ENCODE peak calls at places on chromosomes 3 and 15, in ten cellular contexts. H is activated CD4-positive, alpha-beta T cell treated with anti-CD3 and anti-CD28 coated beads, Interleukin-2, amount 50 U/mL, for 48 hours; A is A172; Y is endothelial cell; L is GM20000; Q is kidney; Z is stimulated activated CD4-positive, alpha-beta T cell treated with anti-CD3 and anti-CD28 coated beads, Interleukin-2, amount 100 ng/mL, for 48 hours; G is mesothelial cell of epicardium; M is A673; O is GM19239. T is an unnamed sample.

GRCh38 chr3:190552969-190553759 is 39.3 kb downstream of the IL1RAP start:
- DNase-seq in H (no peak), A (no peak), Y (peak), L (no peak), Q (no peak), Z (no peak), G (no peak), M (no peak), O (no peak), T (no peak)

GRCh38 chr15:28881170-28881569 is 4.6 kb upstream of the APBA2 start:
- DNase-seq in H (no peak), A (no peak), Y (no peak), L (no peak), Q (peak), Z (no peak), G (no peak), M (no peak), O (no peak), T (no peak)

GRCh38 chr3:188233320-188233719 is 79.4 kb downstream of the LPP start:
- DNase-seq in H (no peak), A (no peak), Y (no peak), L (no peak), Q (no peak), Z (no peak), G (no peak), M (no peak), O (no peak), T (no peak)

GRCh38 chr3:187385296-187385695 is 17.1 kb downstream of the RTP4 start:
- DNase-seq in H (no peak), A (no peak), Y (no peak), L (no peak), Q (no peak), Z (no peak), G (no peak), M (no peak), O (no peak), T (no peak)

GRCh38 chr15:96246057-96246456 is 84.4 kb upstream of the NR2F2 start:
- DNase-seq in H (no peak), A (no peak), Y (no peak), L (no peak), Q (no peak), Z (no peak), G (no peak), M (no peak), O (no peak), T (no peak)

GRCh38 chr3:136194409-136195257 is 1.5 kb downstream of the MSL2 start:
- DNase-seq in H (peak), A (peak), Y (peak), L (peak), Q (no peak), Z (peak), G (no peak), M (peak), O (no peak), T (no peak)

GRCh38 chr3:38369186-38369585 is 22.6 kb downstream of the XYLB start:
- DNase-seq in H (no peak), A (no peak), Y (no peak), L (no peak), Q (no peak), Z (no peak), G (no peak), M (no peak), O (no peak), T (no peak)

GRCh38 chr3:148955544-148956346 is 35.6 kb upstream of the GYG1 start:
- DNase-seq in H (no peak), A (peak), Y (peak), L (peak), Q (no peak), Z (no peak), G (no peak), M (peak), O (no peak), T (peak)

GRCh38 chr3:13015286-13016082 is 57.7 kb downstream of the IQSEC1 start:
- DNase-seq in H (peak), A (peak), Y (no peak), L (no peak), Q (peak), Z (no peak), G (no peak), M (no peak), O (no peak), T (no peak)